ENCODE peak calls at places on chromosome 19, in five cellular contexts. N is left lung, D is heart right ventricle, M is BE2C, W is psoas muscle. X is an unnamed sample.

GRCh38 chr19:39053276-39054090 is 21.1 kb upstream of the FBXO27 start:
- DNase-seq in N (no peak), D (no peak), M (no peak), W (no peak), X (no peak)

GRCh38 chr19:2747349-2747748 is 7.5 kb upstream of the SLC39A3 start:
- DNase-seq in N (no peak), D (no peak), M (no peak), W (no peak), X (no peak)

GRCh38 chr19:11106477-11106876 is 17.2 kb downstream of the LDLR start:
- DNase-seq in N (no peak), D (peak; percentile 57), M (peak; percentile 68), W (no peak), X (no peak)

GRCh38 chr19:35736913-35737886 is 5.1 kb downstream of the IGFLR1 start:
- DNase-seq in N (no peak), D (no peak), M (no peak), W (no peak), X (no peak)

GRCh38 chr19:47232422-47233211 is 1.6 kb upstream of the BBC3 start:
- DNase-seq in N (no peak), D (no peak), M (no peak), W (no peak), X (no peak)

GRCh38 chr19:53507523-53508442 is 30.2 kb upstream of the ZNF331 start:
- DNase-seq in N (no peak), D (no peak), M (no peak), W (no peak), X (no peak)

GRCh38 chr19:45305421-45305820 is 17.3 kb downstream of the CKM start:
- DNase-seq in N (no peak), D (no peak), M (no peak), W (no peak), X (no peak)

GRCh38 chr19:39111593-39112199 is 13.9 kb upstream of the PAK4 start:
- DNase-seq in N (no peak), D (no peak), M (peak; percentile 40), W (no peak), X (no peak)

GRCh38 chr19:13794388-13794751 is 873 bp upstream of the ZSWIM4 start:
- DNase-seq in N (peak; percentile 80), D (peak; percentile 74), M (peak; percentile 26), W (peak; percentile 82), X (peak; percentile 76)

GRCh38 chr19:52991021-52991420 is 22.7 kb upstream of the ERVV-1 start:
- DNase-seq in N (no peak), D (no peak), M (no peak), W (no peak), X (no peak)

GRCh38 chr19:56176881-56177280 is 1.1 kb downstream of the GALP start:
- DNase-seq in N (no peak), D (no peak), M (no peak), W (no peak), X (no peak)

GRCh38 chr19:55090564-55090963 is 14.9 kb downstream of the EPS8L1 start:
- DNase-seq in N (no peak), D (no peak), M (no peak), W (peak; percentile 14), X (peak; percentile 71)

GRCh38 chr19:35266904-35267817 is 1.6 kb upstream of the USF2 start:
- DNase-seq in N (peak; percentile 49), D (peak; percentile 68), M (peak; percentile 39), W (peak; percentile 63), X (peak; percentile 93)

GRCh38 chr19:35120492-35120891 is 4.9 kb downstream of the FXYD3 start:
- DNase-seq in N (no peak), D (no peak), M (no peak), W (no peak), X (no peak)

GRCh38 chr19:13717194-13717643 is 47.1 kb upstream of the MRI1 start:
- DNase-seq in N (no peak), D (no peak), M (no peak), W (no peak), X (no peak)

GRCh38 chr19:14542721-14543328 is 13.4 kb downstream of the TECR start:
- DNase-seq in N (no peak), D (no peak), M (no peak), W (no peak), X (no peak)

GRCh38 chr19:13396256-13397080 is 109.8 kb downstream of the CACNA1A start:
- DNase-seq in N (peak; percentile 45), D (peak; percentile 27), M (peak; percentile 56), W (peak; percentile 23), X (no peak)

GRCh38 chr19:41416194-41416674 is 10.9 kb downstream of the B3GNT8 start:
- DNase-seq in N (peak; percentile 85), D (no peak), M (no peak), W (no peak), X (no peak)

GRCh38 chr19:2469102-2469914 is 6.6 kb upstream of the GADD45B start:
- DNase-seq in N (no peak), D (no peak), M (no peak), W (peak; percentile 60), X (no peak)

GRCh38 chr19:5340637-5341447 is at the start of gene PTPRS:
- DNase-seq in N (peak; percentile 76), D (peak; percentile 86), M (peak; percentile 96), W (peak; percentile 83), X (peak; percentile 82)

GRCh38 chr19:21434967-21435544 is 38.1 kb downstream of the ZNF493 start:
- DNase-seq in N (no peak), D (no peak), M (no peak), W (no peak), X (no peak)

GRCh38 chr19:21434516-21434915 is 37.6 kb downstream of the ZNF493 start:
- DNase-seq in N (no peak), D (no peak), M (no peak), W (no peak), X (no peak)

GRCh38 chr19:21440321-21440720 is 43.4 kb downstream of the ZNF493 start:
- DNase-seq in N (no peak), D (no peak), M (no peak), W (no peak), X (no peak)

DNA sequence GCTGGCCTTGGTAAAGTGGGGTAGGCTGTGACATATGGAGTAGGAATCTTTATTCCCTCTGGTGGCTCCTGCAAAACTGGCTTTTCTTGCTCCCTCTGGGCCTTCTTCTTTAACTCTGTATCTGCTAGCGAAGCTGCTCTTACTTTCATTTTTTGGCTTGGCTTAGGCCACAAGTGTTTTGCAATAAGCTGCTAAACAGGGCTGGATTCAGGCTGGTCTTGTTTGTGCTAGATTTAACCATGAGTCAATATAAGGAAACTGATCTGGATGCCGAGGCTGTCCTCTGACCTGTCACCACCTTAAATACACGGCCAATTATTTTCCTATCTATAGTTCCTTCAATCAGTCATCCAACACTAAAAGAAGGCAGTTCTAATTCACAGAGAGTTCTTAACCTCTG is 42.4 kb downstream of the ZNF493 start:
- DNase-seq in N (no peak), D (no peak), M (no peak), W (no peak), X (no peak)
- H3K9me3 ChIP-seq in N (no peaks in the 10 kb centered on the region), D (peaks cover 28% of the 10 kb centered on the region), M (no peaks in the 10 kb centered on the region), W (no peaks in the 10 kb centered on the region), X (peaks cover 44% of the 10 kb centered on the region)

DNA sequence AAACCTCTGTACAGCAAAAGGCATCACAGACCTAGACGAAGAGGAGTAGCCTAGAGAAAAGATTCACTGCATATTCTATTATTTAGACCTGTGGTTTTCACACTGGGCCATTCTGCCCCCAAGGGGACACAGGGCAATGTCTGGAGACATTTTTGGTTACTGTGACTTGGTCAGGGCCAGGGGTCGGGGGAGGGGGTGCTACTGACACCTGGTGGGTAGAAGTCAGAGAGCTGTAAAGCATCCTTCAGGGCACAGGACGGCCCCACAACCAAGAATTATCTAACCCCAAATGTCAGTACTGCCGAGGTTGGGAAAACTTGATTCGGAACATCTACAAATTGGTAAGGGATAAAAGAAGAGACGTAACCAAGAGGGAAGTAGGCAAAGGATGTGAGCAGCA is 11.3 kb downstream of the ELAVL1 start:
- DNase-seq in N (no peak), D (no peak), M (no peak), W (no peak), X (no peak)
- TF ChIP-seq CTCF in N (no peak), D (no peak), M (peak; percentile 13), W (no peak), X (no peak)

DNA sequence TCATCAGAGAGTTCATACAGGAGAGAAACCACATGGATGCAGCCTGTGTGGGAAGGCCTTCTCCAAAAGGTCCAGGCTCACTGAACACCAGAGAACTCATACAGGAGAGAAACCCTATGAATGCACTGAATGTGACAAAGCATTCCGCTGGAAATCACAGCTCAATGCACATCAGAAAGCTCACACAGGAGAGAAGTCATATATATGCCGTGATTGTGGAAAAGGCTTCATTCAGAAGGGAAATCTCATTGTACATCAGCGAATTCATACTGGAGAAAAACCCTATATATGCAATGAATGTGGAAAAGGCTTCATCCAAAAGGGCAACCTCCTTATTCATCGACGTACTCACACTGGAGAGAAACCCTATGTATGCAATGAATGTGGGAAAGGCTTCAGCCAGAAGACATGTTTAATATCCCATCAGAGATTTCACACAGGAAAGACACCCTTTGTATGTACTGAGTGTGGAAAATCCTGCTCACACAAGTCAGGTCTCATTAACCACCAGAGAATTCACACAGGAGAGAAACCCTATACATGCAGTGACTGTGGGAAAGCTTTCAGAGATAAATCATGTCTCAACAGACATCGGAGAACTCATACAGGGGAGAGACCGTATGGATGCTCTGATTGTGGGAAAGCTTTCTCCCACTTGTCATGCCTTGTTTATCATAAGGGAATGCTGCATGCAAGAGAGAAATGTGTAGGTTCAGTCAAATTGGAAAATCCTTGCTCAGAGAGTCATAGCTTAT is 17.7 kb downstream of the ZNF613 start:
- DNase-seq in N (no peak), D (no peak), M (no peak), W (no peak), X (no peak)
- H3K9me3 ChIP-seq in N (peaks cover 27% of the 10 kb centered on the region), D (peaks cover 100% of the 10 kb centered on the region), M (peaks cover 12% of the 10 kb centered on the region), W (peaks cover 96% of the 10 kb centered on the region), X (peaks cover 100% of the 10 kb centered on the region)

GRCh38 chr19:16435999-16436650 is 35.6 kb downstream of the EPS15L1 start:
- DNase-seq in N (no peak), D (no peak), M (no peak), W (no peak), X (no peak)
- TF ChIP-seq CTCF in N (no peak), D (no peak), M (no peak), W (no peak), X (no peak)

GRCh38 chr19:6890421-6890913 is 3.1 kb downstream of the ADGRE1 start:
- DNase-seq in N (no peak), D (no peak), M (no peak), W (no peak), X (no peak)
- H3K9me3 ChIP-seq in N (no peaks in the 10 kb centered on the region), D (peaks cover 15% of the 10 kb centered on the region), M (no peaks in the 10 kb centered on the region), W (no peaks in the 10 kb centered on the region), X (peaks cover 25% of the 10 kb centered on the region)

DNA sequence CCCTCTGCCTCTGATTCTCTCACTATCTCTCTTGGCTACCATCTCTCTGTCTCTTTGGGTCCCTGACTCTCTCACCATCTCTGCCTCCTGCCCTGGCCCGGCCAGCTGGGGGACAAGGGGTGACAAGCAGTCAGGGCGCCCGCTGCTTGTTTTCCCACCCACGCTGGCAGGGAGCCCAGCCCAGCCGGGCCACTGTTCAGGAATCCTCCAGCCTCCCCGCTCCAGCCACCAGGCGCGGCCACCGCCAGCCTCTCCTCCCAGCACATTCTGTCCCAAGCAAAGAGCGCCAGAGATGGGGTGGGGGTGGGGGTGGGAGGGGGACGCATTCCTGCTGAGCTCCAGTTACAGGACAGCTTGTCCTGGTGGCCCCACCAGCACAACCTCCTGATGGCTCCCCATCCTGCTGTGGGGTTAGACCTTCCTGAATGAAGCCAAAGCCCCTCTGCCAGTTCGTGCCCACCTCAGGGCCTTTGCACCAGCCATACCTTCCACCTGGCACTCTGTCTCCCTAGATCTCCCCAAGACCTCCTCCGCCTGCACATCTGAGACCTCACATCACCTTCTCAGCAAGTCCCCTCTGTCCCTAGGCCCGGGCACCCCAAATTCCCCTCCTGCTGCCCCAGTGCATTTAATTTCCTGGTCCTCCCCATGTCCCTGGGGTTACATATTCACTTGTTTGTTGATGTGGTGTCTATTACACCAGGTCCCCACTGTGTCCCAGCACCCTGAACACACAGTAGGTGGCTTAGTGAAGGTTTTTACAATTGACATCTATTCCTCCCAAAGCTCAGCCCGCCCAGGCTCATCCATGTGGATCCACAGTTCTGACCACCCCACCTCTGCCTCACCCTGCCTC is 12.5 kb downstream of the ARRDC2 start:
- DNase-seq in N (peak; percentile 72), D (peak; percentile 95), M (no peak), W (peak; percentile 97), X (peak; percentile 86)
- TF ChIP-seq CTCF in N (peak; percentile 10), D (no peak), M (no peak), W (no peak), X (no peak)

X was measured in spleen.